ENCODE peak calls at places on chromosomes 13 and 19, in seven cellular contexts. One of them, this sample, is unnamed.
A peak's percentile ranks its signal among the peaks of the same experiment; 100 is the strongest.

GRCh38 chr13:78341032-78341431 is 262.3 kb downstream of the POU4F1 start:
- DNase-seq in breast epithelium: no peak
- DNase-seq in thoracic aorta: no peak
- DNase-seq in naive thymus-derived CD4-positive, alpha-beta T cell: no peak
- DNase-seq in HAP-1: no peak
- DNase-seq in hepatocyte: no peak
- DNase-seq in adipocyte: no peak
- DNase-seq in this sample: no peak

GRCh38 chr19:6530385-6531162 is at the start of gene TNFSF9:
- DNase-seq in breast epithelium: peak; percentile 82
- DNase-seq in thoracic aorta: peak; percentile 38
- DNase-seq in naive thymus-derived CD4-positive, alpha-beta T cell: peak; percentile 70
- DNase-seq in HAP-1: peak; percentile 94
- DNase-seq in hepatocyte: peak; percentile 94
- DNase-seq in adipocyte: peak; percentile 94
- DNase-seq in this sample: peak; percentile 95

GRCh38 chr13:113995051-113995601 is 21.2 kb upstream of the C13orf46 start:
- DNase-seq in breast epithelium: no peak
- DNase-seq in thoracic aorta: no peak
- DNase-seq in naive thymus-derived CD4-positive, alpha-beta T cell: no peak
- DNase-seq in HAP-1: no peak
- DNase-seq in hepatocyte: no peak
- DNase-seq in adipocyte: no peak
- DNase-seq in this sample: no peak

GRCh38 chr13:30033681-30034447 is 183.4 kb upstream of the UBL3 start:
- DNase-seq in breast epithelium: no peak
- DNase-seq in thoracic aorta: no peak
- DNase-seq in naive thymus-derived CD4-positive, alpha-beta T cell: no peak
- DNase-seq in HAP-1: no peak
- DNase-seq in hepatocyte: peak; percentile 50
- DNase-seq in adipocyte: peak; percentile 90
- DNase-seq in this sample: no peak

GRCh38 chr13:23643828-23644419 is 73.7 kb downstream of the TNFRSF19 start:
- DNase-seq in breast epithelium: no peak
- DNase-seq in thoracic aorta: no peak
- DNase-seq in naive thymus-derived CD4-positive, alpha-beta T cell: no peak
- DNase-seq in HAP-1: no peak
- DNase-seq in hepatocyte: no peak
- DNase-seq in adipocyte: peak; percentile 9
- DNase-seq in this sample: no peak

GRCh38 chr13:99065250-99066015 is 87.6 kb upstream of the DOCK9 start:
- DNase-seq in breast epithelium: no peak
- DNase-seq in thoracic aorta: no peak
- DNase-seq in naive thymus-derived CD4-positive, alpha-beta T cell: no peak
- DNase-seq in HAP-1: no peak
- DNase-seq in hepatocyte: no peak
- DNase-seq in adipocyte: no peak
- DNase-seq in this sample: no peak

GRCh38 chr13:32622827-32623226 is 36.6 kb downstream of the PDS5B start:
- DNase-seq in breast epithelium: no peak
- DNase-seq in thoracic aorta: no peak
- DNase-seq in naive thymus-derived CD4-positive, alpha-beta T cell: no peak
- DNase-seq in HAP-1: no peak
- DNase-seq in hepatocyte: no peak
- DNase-seq in adipocyte: no peak
- DNase-seq in this sample: no peak

GRCh38 chr13:42832341-42833153 is 51.2 kb downstream of the FAM216B start:
- DNase-seq in breast epithelium: no peak
- DNase-seq in thoracic aorta: no peak
- DNase-seq in naive thymus-derived CD4-positive, alpha-beta T cell: no peak
- DNase-seq in HAP-1: no peak
- DNase-seq in hepatocyte: peak; percentile 20
- DNase-seq in adipocyte: peak; percentile 82
- DNase-seq in this sample: no peak

DNA sequence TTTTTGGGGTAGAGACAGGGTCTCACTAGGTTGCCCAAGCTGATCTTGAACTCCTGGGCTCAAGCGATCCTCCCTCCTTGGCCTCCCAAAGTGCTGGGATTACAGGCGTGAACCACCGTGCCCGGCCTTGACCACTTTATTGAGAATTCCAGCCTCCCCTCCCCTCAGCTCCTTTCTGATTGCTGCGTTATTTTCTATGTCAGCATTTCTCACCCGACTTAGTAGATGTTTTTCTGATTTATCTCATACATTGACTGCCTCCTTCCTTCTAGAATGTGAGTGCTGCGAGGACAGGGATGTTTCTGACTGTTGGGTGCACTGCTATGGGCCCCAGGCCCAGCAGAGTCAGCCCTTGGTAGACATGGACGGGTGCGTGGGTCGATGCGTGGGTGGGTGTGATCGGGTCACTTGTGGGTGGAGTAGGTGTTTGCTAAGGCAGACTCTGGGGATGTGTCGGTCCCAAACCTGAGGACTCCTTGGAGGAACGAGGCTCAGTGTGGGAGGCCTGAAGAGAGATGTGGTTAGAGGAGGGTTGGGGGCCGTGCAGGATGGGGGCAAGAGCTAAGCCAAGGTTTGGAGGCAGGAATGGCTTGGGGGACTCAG is 34.2 kb upstream of the NCCRP1 start:
- DNase-seq in breast epithelium: no peak
- DNase-seq in thoracic aorta: no peak
- DNase-seq in naive thymus-derived CD4-positive, alpha-beta T cell: no peak
- DNase-seq in HAP-1: no peak
- DNase-seq in hepatocyte: no peak
- DNase-seq in adipocyte: no peak
- DNase-seq in this sample: no peak
- H3K4me3 ChIP-seq in breast epithelium: no peak overlapping the region
- H3K4me3 ChIP-seq in thoracic aorta: no peak overlapping the region
- H3K4me3 ChIP-seq in naive thymus-derived CD4-positive, alpha-beta T cell: no peak overlapping the region
- H3K4me3 ChIP-seq in HAP-1: no peak overlapping the region
- H3K4me3 ChIP-seq in hepatocyte: no peak overlapping the region
- H3K4me3 ChIP-seq in adipocyte: no peak overlapping the region
- H3K4me3 ChIP-seq in this sample: no peak overlapping the region

GRCh38 chr19:19416280-19416679 is 10.8 kb downstream of the GATAD2A start:
- DNase-seq in breast epithelium: no peak
- DNase-seq in thoracic aorta: no peak
- DNase-seq in naive thymus-derived CD4-positive, alpha-beta T cell: no peak
- DNase-seq in HAP-1: no peak
- DNase-seq in hepatocyte: no peak
- DNase-seq in adipocyte: no peak
- DNase-seq in this sample: no peak
- H3K4me1 ChIP-seq in breast epithelium: no peaks in the 10 kb centered on the region
- H3K4me1 ChIP-seq in thoracic aorta: peaks cover 21% of the 10 kb centered on the region
- H3K4me1 ChIP-seq in naive thymus-derived CD4-positive, alpha-beta T cell: peaks cover 45% of the 10 kb centered on the region
- H3K4me1 ChIP-seq in HAP-1: no peaks in the 10 kb centered on the region
- H3K4me1 ChIP-seq in hepatocyte: no peaks in the 10 kb centered on the region
- H3K4me1 ChIP-seq in adipocyte: peaks cover 11% of the 10 kb centered on the region
- H3K4me1 ChIP-seq in this sample: peaks cover 26% of the 10 kb centered on the region

GRCh38 chr19:12757544-12758274 is 6.1 kb downstream of the BEST2 start:
- DNase-seq in breast epithelium: peak; percentile 67
- DNase-seq in thoracic aorta: no peak
- DNase-seq in naive thymus-derived CD4-positive, alpha-beta T cell: peak; percentile 66
- DNase-seq in HAP-1: peak; percentile 85
- DNase-seq in hepatocyte: peak; percentile 85
- DNase-seq in adipocyte: peak; percentile 82
- DNase-seq in this sample: peak; percentile 86
- H3K4me3 ChIP-seq in breast epithelium: peak overlapping the region; percentile 48
- H3K4me3 ChIP-seq in thoracic aorta: peak overlapping the region; percentile 75
- H3K4me3 ChIP-seq in naive thymus-derived CD4-positive, alpha-beta T cell: peak overlapping the region; percentile 27
- H3K4me3 ChIP-seq in HAP-1: peak overlapping the region; percentile 21
- H3K4me3 ChIP-seq in hepatocyte: peak overlapping the region; percentile 17
- H3K4me3 ChIP-seq in adipocyte: peak overlapping the region; percentile 62
- H3K4me3 ChIP-seq in this sample: peak overlapping the region; percentile 39

GRCh38 chr19:44621367-44621766 is 8.0 kb downstream of the IGSF23 start:
- DNase-seq in breast epithelium: no peak
- DNase-seq in thoracic aorta: no peak
- DNase-seq in naive thymus-derived CD4-positive, alpha-beta T cell: no peak
- DNase-seq in HAP-1: no peak
- DNase-seq in hepatocyte: no peak
- DNase-seq in adipocyte: no peak
- DNase-seq in this sample: no peak
- H3K4me1 ChIP-seq in breast epithelium: no peaks in the 10 kb centered on the region
- H3K4me1 ChIP-seq in thoracic aorta: peaks cover 6% of the 10 kb centered on the region
- H3K4me1 ChIP-seq in naive thymus-derived CD4-positive, alpha-beta T cell: no peaks in the 10 kb centered on the region
- H3K4me1 ChIP-seq in HAP-1: no peaks in the 10 kb centered on the region
- H3K4me1 ChIP-seq in hepatocyte: peaks cover 8% of the 10 kb centered on the region
- H3K4me1 ChIP-seq in adipocyte: peaks cover 11% of the 10 kb centered on the region
- H3K4me1 ChIP-seq in this sample: no peaks in the 10 kb centered on the region

GRCh38 chr19:927707-928401 is 2.0 kb downstream of the ARID3A start:
- DNase-seq in breast epithelium: no peak
- DNase-seq in thoracic aorta: no peak
- DNase-seq in naive thymus-derived CD4-positive, alpha-beta T cell: no peak
- DNase-seq in HAP-1: peak; percentile 39
- DNase-seq in hepatocyte: peak; percentile 77
- DNase-seq in adipocyte: peak; percentile 14
- DNase-seq in this sample: no peak
- H3K4me3 ChIP-seq in breast epithelium: peak overlapping the region; percentile 86
- H3K4me3 ChIP-seq in thoracic aorta: peak overlapping the region; percentile 79
- H3K4me3 ChIP-seq in naive thymus-derived CD4-positive, alpha-beta T cell: no peak overlapping the region
- H3K4me3 ChIP-seq in HAP-1: peak overlapping the region; percentile 76
- H3K4me3 ChIP-seq in hepatocyte: peak overlapping the region; percentile 70
- H3K4me3 ChIP-seq in adipocyte: peak overlapping the region; percentile 91
- H3K4me3 ChIP-seq in this sample: peak overlapping the region; percentile 91

DNA sequence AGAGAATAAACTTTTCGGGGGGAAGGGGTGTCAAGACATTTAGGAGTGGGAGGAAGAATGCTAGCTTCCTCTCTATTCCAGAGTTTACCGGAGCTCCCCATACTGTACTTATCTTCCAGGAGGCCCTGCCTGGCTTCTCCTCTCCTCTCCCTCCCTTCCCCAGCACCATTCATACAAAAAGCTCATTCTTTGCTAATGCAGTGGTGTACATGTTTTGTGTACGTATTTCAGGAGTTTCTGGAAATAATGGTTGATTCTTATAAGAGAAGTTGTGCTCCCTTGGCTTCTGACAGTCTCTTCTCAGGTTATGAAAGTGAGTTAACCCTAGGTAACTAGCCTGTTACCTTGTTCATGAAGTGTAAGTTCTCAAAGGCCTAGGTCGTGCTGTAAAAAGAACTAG is 7.1 kb downstream of the SAMD4B start:
- DNase-seq in breast epithelium: no peak
- DNase-seq in thoracic aorta: no peak
- DNase-seq in naive thymus-derived CD4-positive, alpha-beta T cell: no peak
- DNase-seq in HAP-1: no peak
- DNase-seq in hepatocyte: no peak
- DNase-seq in adipocyte: no peak
- DNase-seq in this sample: no peak
- H3K4me1 ChIP-seq in breast epithelium: peaks cover 18% of the 10 kb centered on the region
- H3K4me1 ChIP-seq in thoracic aorta: peaks cover 42% of the 10 kb centered on the region
- H3K4me1 ChIP-seq in naive thymus-derived CD4-positive, alpha-beta T cell: peaks cover 6% of the 10 kb centered on the region
- H3K4me1 ChIP-seq in HAP-1: peaks cover 4% of the 10 kb centered on the region
- H3K4me1 ChIP-seq in hepatocyte: no peaks in the 10 kb centered on the region
- H3K4me1 ChIP-seq in adipocyte: peaks cover 58% of the 10 kb centered on the region
- H3K4me1 ChIP-seq in this sample: peaks cover 16% of the 10 kb centered on the region

DNA sequence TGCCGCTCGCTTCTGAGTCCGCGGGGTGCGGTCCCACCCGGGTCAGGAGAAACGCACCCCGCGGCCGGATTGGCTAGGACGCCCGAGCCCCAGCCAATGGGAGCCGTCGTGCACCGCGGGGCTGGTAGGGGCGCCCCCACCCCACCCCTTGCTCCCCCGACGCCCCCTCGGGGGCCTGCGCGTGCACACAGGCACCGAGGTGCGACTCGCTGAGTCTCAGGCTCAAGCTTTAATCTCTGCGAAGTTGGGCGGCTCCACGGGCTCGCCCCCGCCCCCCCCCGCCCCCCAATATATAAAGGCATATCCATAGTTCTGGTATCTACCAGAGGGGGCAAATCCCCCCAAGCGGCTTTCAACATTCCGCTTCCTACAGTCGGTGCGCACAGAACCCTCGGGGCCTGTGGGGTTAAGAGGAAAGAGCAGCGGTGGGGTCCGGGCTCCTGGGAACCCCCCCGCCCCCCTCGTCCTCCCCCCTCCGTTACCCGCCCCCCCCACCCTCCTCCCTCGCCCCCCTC is at the start of gene COX6B2:
- DNase-seq in breast epithelium: no peak
- DNase-seq in thoracic aorta: no peak
- DNase-seq in naive thymus-derived CD4-positive, alpha-beta T cell: no peak
- DNase-seq in HAP-1: no peak
- DNase-seq in hepatocyte: no peak
- DNase-seq in adipocyte: no peak
- DNase-seq in this sample: no peak
- H3K4me3 ChIP-seq in breast epithelium: peak within 1 kb of the TSS; percentile 50
- H3K4me3 ChIP-seq in thoracic aorta: peak within 1 kb of the TSS; percentile 54
- H3K4me3 ChIP-seq in naive thymus-derived CD4-positive, alpha-beta T cell: peak within 1 kb of the TSS; percentile 48
- H3K4me3 ChIP-seq in HAP-1: peak within 1 kb of the TSS; percentile 50
- H3K4me3 ChIP-seq in hepatocyte: peak within 1 kb of the TSS; percentile 33
- H3K4me3 ChIP-seq in adipocyte: peak within 1 kb of the TSS; percentile 54
- H3K4me3 ChIP-seq in this sample: peak within 1 kb of the TSS; percentile 46

GRCh38 chr19:18017275-18018083 is 9.5 kb downstream of the ARRDC2 start:
- DNase-seq in breast epithelium: no peak
- DNase-seq in thoracic aorta: no peak
- DNase-seq in naive thymus-derived CD4-positive, alpha-beta T cell: no peak
- DNase-seq in HAP-1: no peak
- DNase-seq in hepatocyte: no peak
- DNase-seq in adipocyte: no peak
- DNase-seq in this sample: no peak
- H3K4me1 ChIP-seq in breast epithelium: peaks cover 26% of the 10 kb centered on the region
- H3K4me1 ChIP-seq in thoracic aorta: peaks cover 87% of the 10 kb centered on the region
- H3K4me1 ChIP-seq in naive thymus-derived CD4-positive, alpha-beta T cell: peaks cover 71% of the 10 kb centered on the region
- H3K4me1 ChIP-seq in HAP-1: peaks cover 2% of the 10 kb centered on the region
- H3K4me1 ChIP-seq in hepatocyte: no peaks in the 10 kb centered on the region
- H3K4me1 ChIP-seq in adipocyte: peaks cover 43% of the 10 kb centered on the region
- H3K4me1 ChIP-seq in this sample: peaks cover 71% of the 10 kb centered on the region

GRCh38 chr13:46861959-46862358 is 34.9 kb downstream of the HTR2A start:
- DNase-seq in breast epithelium: no peak
- DNase-seq in thoracic aorta: no peak
- DNase-seq in naive thymus-derived CD4-positive, alpha-beta T cell: no peak
- DNase-seq in HAP-1: no peak
- DNase-seq in hepatocyte: no peak
- DNase-seq in adipocyte: no peak
- DNase-seq in this sample: no peak

GRCh38 chr13:46864941-46865340 is 31.9 kb downstream of the HTR2A start:
- DNase-seq in breast epithelium: no peak
- DNase-seq in thoracic aorta: no peak
- DNase-seq in naive thymus-derived CD4-positive, alpha-beta T cell: no peak
- DNase-seq in HAP-1: no peak
- DNase-seq in hepatocyte: no peak
- DNase-seq in adipocyte: no peak
- DNase-seq in this sample: no peak

GRCh38 chr13:46858163-46858562 is 38.7 kb downstream of the HTR2A start:
- DNase-seq in breast epithelium: no peak
- DNase-seq in thoracic aorta: no peak
- DNase-seq in naive thymus-derived CD4-positive, alpha-beta T cell: no peak
- DNase-seq in HAP-1: no peak
- DNase-seq in hepatocyte: no peak
- DNase-seq in adipocyte: no peak
- DNase-seq in this sample: no peak

GRCh38 chr13:46858776-46859175 is 38.1 kb downstream of the HTR2A start:
- DNase-seq in breast epithelium: no peak
- DNase-seq in thoracic aorta: no peak
- DNase-seq in naive thymus-derived CD4-positive, alpha-beta T cell: no peak
- DNase-seq in HAP-1: no peak
- DNase-seq in hepatocyte: no peak
- DNase-seq in adipocyte: no peak
- DNase-seq in this sample: no peak

GRCh38 chr13:46860734-46861133 is 36.1 kb downstream of the HTR2A start:
- DNase-seq in breast epithelium: no peak
- DNase-seq in thoracic aorta: no peak
- DNase-seq in naive thymus-derived CD4-positive, alpha-beta T cell: no peak
- DNase-seq in HAP-1: no peak
- DNase-seq in hepatocyte: no peak
- DNase-seq in adipocyte: no peak
- DNase-seq in this sample: no peak
- H3K4me3 ChIP-seq in breast epithelium: no peak overlapping the region
- H3K4me3 ChIP-seq in thoracic aorta: no peak overlapping the region
- H3K4me3 ChIP-seq in naive thymus-derived CD4-positive, alpha-beta T cell: no peak overlapping the region
- H3K4me3 ChIP-seq in HAP-1: no peak overlapping the region
- H3K4me3 ChIP-seq in hepatocyte: no peak overlapping the region
- H3K4me3 ChIP-seq in adipocyte: no peak overlapping the region
- H3K4me3 ChIP-seq in this sample: no peak overlapping the region